ENCODE peak calls at places on chromosomes 2 and 18, in five cellular contexts. W is HepG2, T is H1, Z is K562, E is HCT116. C is an unnamed sample.

GRCh38 chr2:202652119-202652518 is 17.4 kb downstream of the FAM117B start:
- DNase-seq in T (no peak), W (no peak), Z (no peak), E (no peak), C (no peak)

GRCh38 chr2:240925576-240926515 is 19.7 kb downstream of the CROCC2 start:
- DNase-seq in W (no peak), T (peak; percentile 59), Z (no peak), E (no peak), C (no peak)

GRCh38 chr2:111091811-111092211 is 28.9 kb upstream of the BCL2L11 start:
- DNase-seq in T (no peak), W (no peak), E (no peak), Z (no peak), C (no peak)

GRCh38 chr2:237324446-237325236 is 89.3 kb downstream of the COL6A3 start:
- DNase-seq in E (no peak), T (no peak), Z (no peak), W (no peak), C (no peak)

GRCh38 chr2:27306657-27307544 is 1.3 kb downstream of the UCN start:
- DNase-seq in Z (no peak), T (peak; percentile 75), W (no peak), E (no peak), C (no peak)

GRCh38 chr2:106159867-106160785 is 34.0 kb downstream of the UXS1 start:
- DNase-seq in Z (no peak), E (no peak), W (no peak), T (no peak), C (no peak)

GRCh38 chr2:75592028-75592427 is 31.3 kb upstream of the EVA1A start:
- DNase-seq in T (no peak), Z (no peak), E (peak; percentile 8), W (peak; percentile 41), C (no peak)

GRCh38 chr18:55869965-55870585 is 282.1 kb upstream of the TCF4 start:
- DNase-seq in E (no peak), W (no peak), Z (no peak), T (no peak), C (no peak)

GRCh38 chr2:29113027-29113686 is 2.1 kb upstream of the CLIP4 start:
- DNase-seq in T (no peak), W (peak; percentile 30), E (peak; percentile 51), Z (no peak), C (no peak)

GRCh38 chr2:141384676-141385075 is 746.1 kb downstream of the LRP1B start:
- DNase-seq in E (no peak), Z (no peak), T (no peak), W (no peak), C (no peak)

GRCh38 chr2:182164686-182165085 is 179.0 kb downstream of the PPP1R1C start:
- DNase-seq in Z (no peak), T (no peak), W (no peak), E (no peak), C (no peak)

GRCh38 chr18:61992923-61993322 is 100.1 kb upstream of the RNF152 start:
- DNase-seq in Z (no peak), E (no peak), W (peak; percentile 18), T (no peak), C (no peak)

GRCh38 chr2:14288016-14288415 is 344.5 kb upstream of the LRATD1 start:
- DNase-seq in E (no peak), T (no peak), W (no peak), Z (no peak), C (no peak)

GRCh38 chr2:223108376-223109100 is 56.5 kb downstream of the KCNE4 start:
- DNase-seq in T (no peak), W (no peak), E (no peak), Z (no peak), C (no peak)

GRCh38 chr2:10042301-10043161 is 819 bp upstream of the KLF11 start:
- DNase-seq in W (peak; percentile 80), E (no peak), Z (peak; percentile 35), T (peak; percentile 74), C (no peak)

GRCh38 chr2:129813404-129813803 is 166.1 kb upstream of the RAB6C start:
- DNase-seq in W (no peak), E (peak; percentile 6), Z (no peak), T (no peak), C (no peak)

GRCh38 chr2:47065771-47066380 is 89.2 kb downstream of the STPG4 start:
- DNase-seq in W (no peak), Z (no peak), E (no peak), T (no peak), C (no peak)

GRCh38 chr2:11710210-11710609 is 36.2 kb upstream of the LPIN1 start:
- DNase-seq in E (no peak), W (no peak), Z (no peak), T (no peak), C (no peak)

GRCh38 chr2:191927319-191927867 is 80.5 kb upstream of the CAVIN2 start:
- DNase-seq in T (no peak), Z (no peak), W (no peak), E (peak; percentile 79), C (no peak)

GRCh38 chr2:233919938-233920337 is 2.8 kb downstream of the TRPM8 start:
- DNase-seq in E (no peak), Z (no peak), T (no peak), W (no peak), C (no peak)

GRCh38 chr18:26088482-26088881 is 1.9 kb downstream of the SS18 start:
- DNase-seq in W (no peak), E (no peak), T (no peak), Z (no peak), C (no peak)

GRCh38 chr2:168182850-168183249 is 64.5 kb downstream of the STK39 start:
- DNase-seq in Z (no peak), E (no peak), W (no peak), T (no peak), C (no peak)
- TF ChIP-seq SIN3A in Z (no peak), E (peak; percentile 29), W (no peak), T (no peak), C (no peak)

GRCh38 chr18:67845035-67845434 is 328.5 kb upstream of the DSEL start:
- DNase-seq in W (no peak), Z (no peak), E (no peak), T (no peak), C (no peak)

GRCh38 chr18:67846422-67847098 is 330.0 kb upstream of the DSEL start:
- DNase-seq in E (no peak), T (no peak), Z (no peak), W (no peak), C (no peak)
- TF ChIP-seq SP1 in E (no peak), T (no peak), Z (no peak), W (no peak), C (no peak)

GRCh38 chr2:165953306-165953654 is 296 bp downstream of the TTC21B start:
- DNase-seq in T (no peak), E (peak; percentile 3), Z (no peak), W (peak; percentile 54), C (no peak)

GRCh38 chr2:165953655-165954606 is at the start of gene TTC21B:
- DNase-seq in E (peak; percentile 92), Z (peak; percentile 97), T (peak; percentile 94), W (peak; percentile 93), C (peak; percentile 64)

GRCh38 chr2:165950438-165950837 is 3.1 kb downstream of the TTC21B start:
- DNase-seq in W (peak; percentile 41), Z (no peak), T (no peak), E (no peak), C (no peak)

GRCh38 chr2:165952085-165952484 is 1.5 kb downstream of the TTC21B start:
- DNase-seq in Z (no peak), E (no peak), T (no peak), W (no peak), C (no peak)

GRCh38 chr2:165952600-165953210 is 871 bp downstream of the TTC21B start:
- DNase-seq in T (no peak), W (peak; percentile 12), E (no peak), Z (no peak), C (no peak)
- TF ChIP-seq CEBPB in T (no peak), W (no peak), E (no peak), Z (no peak), C (no peak)

GRCh38 chr18:30492552-30493129 is 549.9 kb downstream of the DSC3 start:
- DNase-seq in Z (no peak), T (no peak), W (no peak), E (no peak), C (no peak)
- TF ChIP-seq SIN3A in Z (no peak), T (no peak), W (no peak), E (no peak), C (no peak)

GRCh38 chr2:160871953-160872352 is 288.3 kb upstream of the TANK start:
- DNase-seq in T (no peak), Z (no peak), W (peak; percentile 5), E (no peak), C (no peak)

GRCh38 chr2:160871096-160871495 is 289.1 kb upstream of the TANK start:
- DNase-seq in E (no peak), W (no peak), Z (no peak), T (no peak), C (no peak)

GRCh38 chr2:160868891-160869290 is 291.3 kb upstream of the TANK start:
- DNase-seq in T (no peak), W (no peak), Z (no peak), E (no peak), C (no peak)

GRCh38 chr2:160869411-160869810 is 290.8 kb upstream of the TANK start:
- DNase-seq in T (no peak), W (no peak), E (no peak), Z (no peak), C (no peak)
- TF ChIP-seq SP1 in T (no peak), W (no peak), E (no peak), Z (no peak), C (no peak)